ENCODE peak calls at places on chromosomes 2 and 18, in nine cellular contexts. Q, C, K, L, T, J, P, A and N are unnamed samples.

GRCh38 chr2:156465573-156465972 is 29.4 kb downstream of the GPD2 start:
- DNase-seq in Q (no peak), C (no peak), K (no peak), L (no peak), T (no peak), J (no peak), P (no peak), A (no peak), N (no peak)

GRCh38 chr2:56244911-56245530 is 61.2 kb downstream of the CCDC85A start:
- DNase-seq in Q (no peak), C (no peak), K (no peak), L (no peak), T (no peak), J (peak; percentile 36), P (peak; percentile 72), A (no peak), N (no peak)

GRCh38 chr2:79750321-79750720 is 237.5 kb downstream of the CTNNA2 start:
- DNase-seq in Q (no peak), C (no peak), K (peak; percentile 73), L (no peak), T (no peak), J (no peak), P (no peak), A (no peak), N (no peak)

GRCh38 chr2:73091164-73091563 is 19.7 kb upstream of the SFXN5 start:
- DNase-seq in Q (no peak), C (no peak), K (no peak), L (peak; percentile 43), T (no peak), J (peak; percentile 44), P (no peak), A (no peak), N (no peak)

GRCh38 chr18:2146092-2146491 is 425.2 kb downstream of the METTL4 start:
- DNase-seq in Q (no peak), C (no peak), K (no peak), L (no peak), T (no peak), J (no peak), P (no peak), A (no peak), N (no peak)

GRCh38 chr2:150126839-150127238 is 360.6 kb downstream of the RND3 start:
- DNase-seq in Q (no peak), C (no peak), K (no peak), L (peak; percentile 31), T (no peak), J (no peak), P (no peak), A (no peak), N (no peak)

GRCh38 chr2:191478754-191479679 is 198.9 kb upstream of the NABP1 start:
- DNase-seq in Q (peak; percentile 68), C (peak; percentile 63), K (no peak), L (peak; percentile 57), T (peak; percentile 47), J (peak; percentile 57), P (no peak), A (peak; percentile 9), N (peak; percentile 93)

GRCh38 chr18:12271376-12272235 is 17.4 kb downstream of the CIDEA start:
- DNase-seq in Q (peak; percentile 83), C (peak; percentile 79), K (peak; percentile 83), L (peak; percentile 86), T (peak; percentile 82), J (peak; percentile 89), P (peak; percentile 85), A (no peak), N (peak; percentile 65)

GRCh38 chr2:7118606-7119503 is 201.6 kb downstream of the RNF144A start:
- DNase-seq in Q (peak; percentile 55), C (peak; percentile 46), K (no peak), L (peak; percentile 62), T (no peak), J (peak; percentile 79), P (peak; percentile 22), A (no peak), N (peak; percentile 51)

DNA sequence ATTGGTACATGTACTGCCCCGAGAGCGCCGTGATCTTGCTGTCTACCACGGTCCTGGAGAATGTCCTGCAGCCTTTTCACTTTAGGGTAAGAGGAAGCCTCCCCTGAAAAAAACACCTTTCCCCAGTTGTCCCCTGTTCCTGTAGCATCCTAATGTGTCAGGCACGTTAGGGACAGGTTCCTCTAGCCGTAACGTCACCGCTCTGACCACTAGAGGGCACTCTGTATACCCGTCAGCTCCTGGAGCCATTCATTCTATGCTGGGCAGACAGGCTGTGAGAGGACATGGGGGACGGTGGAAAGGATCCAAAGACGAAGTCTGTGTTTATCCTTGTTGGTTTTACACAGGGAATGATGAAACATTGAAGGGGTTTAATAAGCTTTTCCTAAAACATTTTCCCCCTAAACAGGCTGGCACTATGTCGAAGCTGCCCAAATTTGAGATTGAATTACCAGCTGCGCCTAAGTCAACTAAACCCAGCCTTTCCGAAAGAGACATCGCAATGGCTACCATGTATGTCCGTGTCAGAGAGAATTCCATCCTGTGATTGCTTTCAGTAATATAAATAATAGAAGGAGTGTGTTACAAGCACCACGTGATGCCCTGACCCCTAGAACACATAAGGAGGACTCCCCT is 12.7 kb downstream of the RMC1 start:
- DNase-seq in Q (peak; percentile 74), C (peak; percentile 63), K (peak; percentile 68), L (peak; percentile 87), T (peak; percentile 88), J (peak; percentile 91), P (peak; percentile 74), A (peak; percentile 22), N (peak; percentile 65)
- H3K36me3 ChIP-seq in Q (peaks cover 8% of the 10 kb centered on the region), C (no peaks in the 10 kb centered on the region), K (peaks cover 75% of the 10 kb centered on the region), L (peaks cover 5% of the 10 kb centered on the region), T (no peaks in the 10 kb centered on the region), J (peaks cover 61% of the 10 kb centered on the region), P (peaks cover 23% of the 10 kb centered on the region), A (peaks cover 8% of the 10 kb centered on the region), N (no peaks in the 10 kb centered on the region)

GRCh38 chr2:240708457-240708856 is 16.8 kb downstream of the AQP12A start:
- DNase-seq in Q (no peak), C (no peak), K (no peak), L (no peak), T (no peak), J (no peak), P (no peak), A (no peak), N (no peak)

GRCh38 chr2:240705204-240705781 is 13.6 kb downstream of the AQP12A start:
- DNase-seq in Q (peak; percentile 22), C (no peak), K (no peak), L (no peak), T (no peak), J (no peak), P (no peak), A (no peak), N (no peak)

GRCh38 chr2:240707046-240707756 is 15.5 kb downstream of the AQP12A start:
- DNase-seq in Q (peak; percentile 19), C (no peak), K (no peak), L (no peak), T (no peak), J (no peak), P (no peak), A (no peak), N (no peak)

GRCh38 chr2:240704651-240705050 is 13.0 kb downstream of the AQP12A start:
- DNase-seq in Q (peak; percentile 19), C (no peak), K (no peak), L (no peak), T (no peak), J (peak; percentile 4), P (no peak), A (no peak), N (peak; percentile 14)

GRCh38 chr2:240707791-240708190 is 16.1 kb downstream of the AQP12A start:
- DNase-seq in Q (peak; percentile 2), C (no peak), K (no peak), L (no peak), T (no peak), J (no peak), P (no peak), A (no peak), N (no peak)
- H3K27me3 ChIP-seq in Q (no peaks in the 10 kb centered on the region), C (no peaks in the 10 kb centered on the region), K (no peaks in the 10 kb centered on the region), L (no peaks in the 10 kb centered on the region), T (peaks cover 15% of the 10 kb centered on the region), J (peaks cover 74% of the 10 kb centered on the region), P (no peaks in the 10 kb centered on the region), A (peaks cover 38% of the 10 kb centered on the region), N (no peaks in the 10 kb centered on the region)

GRCh38 chr2:68214381-68214780 is 38.0 kb downstream of the PPP3R1 start:
- DNase-seq in Q (no peak), C (no peak), K (no peak), L (no peak), T (no peak), J (no peak), P (no peak), A (no peak), N (no peak)

GRCh38 chr2:68217729-68218128 is 34.6 kb downstream of the PPP3R1 start:
- DNase-seq in Q (no peak), C (no peak), K (no peak), L (no peak), T (no peak), J (no peak), P (no peak), A (no peak), N (no peak)

GRCh38 chr2:68216454-68217310 is 35.6 kb downstream of the PPP3R1 start:
- DNase-seq in Q (no peak), C (peak; percentile 29), K (no peak), L (no peak), T (peak; percentile 43), J (no peak), P (no peak), A (no peak), N (no peak)

GRCh38 chr2:68222287-68222686 is 30.0 kb downstream of the PPP3R1 start:
- DNase-seq in Q (no peak), C (no peak), K (no peak), L (no peak), T (no peak), J (no peak), P (no peak), A (no peak), N (peak; percentile 12)

DNA sequence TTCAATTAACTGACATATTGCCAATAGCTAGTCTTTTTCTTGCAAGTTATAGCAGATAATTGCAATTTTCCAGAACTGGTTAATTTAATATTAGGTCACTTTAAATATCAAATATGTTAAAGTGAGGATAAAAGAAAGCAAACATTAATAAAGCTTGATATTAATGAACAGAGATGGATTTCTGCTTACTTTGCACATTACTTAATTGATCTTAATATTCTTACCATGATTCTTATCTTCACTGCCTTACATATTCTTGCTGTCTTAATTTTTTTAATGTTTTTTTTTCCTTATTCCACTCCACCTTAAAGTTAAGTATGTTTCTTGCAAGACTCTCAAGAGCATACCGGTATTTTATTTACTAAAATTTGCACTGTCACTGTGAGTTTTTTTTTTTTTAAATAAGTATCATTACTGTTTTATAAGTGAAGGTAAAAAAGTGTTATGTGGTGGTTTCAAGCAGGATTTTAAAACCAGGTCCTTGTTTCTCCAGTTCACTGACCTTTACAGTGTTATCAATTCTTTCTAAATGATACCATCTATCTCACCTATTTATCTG is 33.9 kb downstream of the PPP3R1 start:
- DNase-seq in Q (no peak), C (no peak), K (no peak), L (no peak), T (no peak), J (no peak), P (no peak), A (no peak), N (no peak)
- H3K36me3 ChIP-seq in Q (no peaks in the 10 kb centered on the region), C (no peaks in the 10 kb centered on the region), K (no peaks in the 10 kb centered on the region), L (no peaks in the 10 kb centered on the region), T (no peaks in the 10 kb centered on the region), J (peaks cover 15% of the 10 kb centered on the region), P (no peaks in the 10 kb centered on the region), A (no peaks in the 10 kb centered on the region), N (no peaks in the 10 kb centered on the region)

GRCh38 chr18:59909289-59910036 is 9.7 kb downstream of the PMAIP1 start:
- DNase-seq in Q (no peak), C (no peak), K (no peak), L (no peak), T (no peak), J (peak; percentile 42), P (no peak), A (no peak), N (no peak)
- H3K27me3 ChIP-seq in Q (no peaks in the 10 kb centered on the region), C (no peaks in the 10 kb centered on the region), K (no peaks in the 10 kb centered on the region), L (peaks cover 23% of the 10 kb centered on the region), T (peaks cover 19% of the 10 kb centered on the region), J (no peaks in the 10 kb centered on the region), P (no peaks in the 10 kb centered on the region), A (no peaks in the 10 kb centered on the region), N (no peaks in the 10 kb centered on the region)

GRCh38 chr2:3270095-3270478 is 107.5 kb downstream of the EIPR1 start:
- DNase-seq in Q (no peak), C (no peak), K (no peak), L (no peak), T (no peak), J (no peak), P (no peak), A (no peak), N (no peak)
- H3K36me3 ChIP-seq in Q (no peaks in the 10 kb centered on the region), C (no peaks in the 10 kb centered on the region), K (no peaks in the 10 kb centered on the region), L (no peaks in the 10 kb centered on the region), T (no peaks in the 10 kb centered on the region), J (no peaks in the 10 kb centered on the region), P (no peaks in the 10 kb centered on the region), A (no peaks in the 10 kb centered on the region), N (no peaks in the 10 kb centered on the region)